ENCODE peak calls at places on chromosome 10, in nine cellular contexts. One of them, this sample, is unnamed.

GRCh38 chr10:61989995-61990760 is 88.7 kb downstream of the ARID5B start:
- DNase-seq in fibroblast of pulmonary artery: no peak
- DNase-seq in brain microvascular endothelial cell: no peak
- DNase-seq in Peyer's patch: no peak
- DNase-seq in fibroblast of lung: no peak
- DNase-seq in upper lobe of left lung: no peak
- DNase-seq in heart left ventricle: no peak
- DNase-seq in left ventricle myocardium inferior: no peak
- DNase-seq in PC-9: no peak
- DNase-seq in this sample: no peak

GRCh38 chr10:67868132-67868531 is 16.3 kb upstream of the SIRT1 start:
- DNase-seq in upper lobe of left lung: no peak
- DNase-seq in PC-9: no peak
- DNase-seq in brain microvascular endothelial cell: no peak
- DNase-seq in fibroblast of lung: no peak
- DNase-seq in Peyer's patch: no peak
- DNase-seq in heart left ventricle: no peak
- DNase-seq in fibroblast of pulmonary artery: no peak
- DNase-seq in left ventricle myocardium inferior: no peak
- DNase-seq in this sample: no peak

GRCh38 chr10:121500591-121501341 is 97.5 kb downstream of the FGFR2 start:
- DNase-seq in brain microvascular endothelial cell: no peak
- DNase-seq in upper lobe of left lung: no peak
- DNase-seq in fibroblast of pulmonary artery: no peak
- DNase-seq in Peyer's patch: no peak
- DNase-seq in PC-9: no peak
- DNase-seq in heart left ventricle: no peak
- DNase-seq in left ventricle myocardium inferior: no peak
- DNase-seq in fibroblast of lung: no peak
- DNase-seq in this sample: no peak

GRCh38 chr10:15210521-15210920 is 42.0 kb upstream of the NMT2 start:
- DNase-seq in brain microvascular endothelial cell: no peak
- DNase-seq in left ventricle myocardium inferior: no peak
- DNase-seq in heart left ventricle: no peak
- DNase-seq in upper lobe of left lung: no peak
- DNase-seq in Peyer's patch: no peak
- DNase-seq in fibroblast of lung: no peak
- DNase-seq in PC-9: no peak
- DNase-seq in fibroblast of pulmonary artery: no peak
- DNase-seq in this sample: no peak

GRCh38 chr10:32348297-32349198 is 1.6 kb upstream of the EPC1 start:
- DNase-seq in Peyer's patch: no peak
- DNase-seq in brain microvascular endothelial cell: no peak
- DNase-seq in heart left ventricle: no peak
- DNase-seq in fibroblast of lung: no peak
- DNase-seq in PC-9: peak
- DNase-seq in upper lobe of left lung: no peak
- DNase-seq in fibroblast of pulmonary artery: no peak
- DNase-seq in left ventricle myocardium inferior: no peak
- DNase-seq in this sample: no peak

GRCh38 chr10:87771871-87772500 is 46.0 kb downstream of the ATAD1 start:
- DNase-seq in heart left ventricle: no peak
- DNase-seq in Peyer's patch: no peak
- DNase-seq in PC-9: no peak
- DNase-seq in brain microvascular endothelial cell: no peak
- DNase-seq in upper lobe of left lung: no peak
- DNase-seq in fibroblast of lung: peak
- DNase-seq in fibroblast of pulmonary artery: peak
- DNase-seq in left ventricle myocardium inferior: no peak
- DNase-seq in this sample: peak

GRCh38 chr10:72257051-72257892 is 16.5 kb upstream of the DDIT4 start:
- DNase-seq in upper lobe of left lung: peak
- DNase-seq in Peyer's patch: no peak
- DNase-seq in heart left ventricle: peak
- DNase-seq in left ventricle myocardium inferior: peak
- DNase-seq in brain microvascular endothelial cell: no peak
- DNase-seq in fibroblast of pulmonary artery: peak
- DNase-seq in PC-9: no peak
- DNase-seq in fibroblast of lung: no peak
- DNase-seq in this sample: peak

GRCh38 chr10:58372630-58373445 is 12.4 kb upstream of the TFAM start:
- DNase-seq in brain microvascular endothelial cell: no peak
- DNase-seq in Peyer's patch: no peak
- DNase-seq in fibroblast of pulmonary artery: no peak
- DNase-seq in upper lobe of left lung: no peak
- DNase-seq in PC-9: no peak
- DNase-seq in heart left ventricle: no peak
- DNase-seq in fibroblast of lung: no peak
- DNase-seq in left ventricle myocardium inferior: no peak
- DNase-seq in this sample: no peak

GRCh38 chr10:15313844-15314243 is 57.2 kb downstream of the FAM171A1 start:
- DNase-seq in upper lobe of left lung: peak
- DNase-seq in Peyer's patch: no peak
- DNase-seq in fibroblast of lung: no peak
- DNase-seq in heart left ventricle: no peak
- DNase-seq in fibroblast of pulmonary artery: peak
- DNase-seq in PC-9: no peak
- DNase-seq in left ventricle myocardium inferior: no peak
- DNase-seq in brain microvascular endothelial cell: peak
- DNase-seq in this sample: peak

GRCh38 chr10:117616179-117616578 is 73.6 kb downstream of the EMX2 start:
- DNase-seq in upper lobe of left lung: no peak
- DNase-seq in fibroblast of lung: no peak
- DNase-seq in brain microvascular endothelial cell: no peak
- DNase-seq in left ventricle myocardium inferior: no peak
- DNase-seq in heart left ventricle: no peak
- DNase-seq in fibroblast of pulmonary artery: no peak
- DNase-seq in PC-9: no peak
- DNase-seq in Peyer's patch: no peak
- DNase-seq in this sample: no peak

GRCh38 chr10:3780056-3780765 is 4.8 kb downstream of the KLF6 start:
- DNase-seq in brain microvascular endothelial cell: peak
- DNase-seq in upper lobe of left lung: no peak
- DNase-seq in left ventricle myocardium inferior: no peak
- DNase-seq in fibroblast of lung: peak
- DNase-seq in heart left ventricle: no peak
- DNase-seq in PC-9: peak
- DNase-seq in Peyer's patch: no peak
- DNase-seq in fibroblast of pulmonary artery: peak
- DNase-seq in this sample: peak

GRCh38 chr10:3778708-3779108 is 6.3 kb downstream of the KLF6 start:
- DNase-seq in Peyer's patch: no peak
- DNase-seq in left ventricle myocardium inferior: no peak
- DNase-seq in fibroblast of pulmonary artery: peak
- DNase-seq in heart left ventricle: no peak
- DNase-seq in brain microvascular endothelial cell: no peak
- DNase-seq in fibroblast of lung: no peak
- DNase-seq in PC-9: no peak
- DNase-seq in upper lobe of left lung: no peak
- DNase-seq in this sample: no peak

GRCh38 chr10:3777876-3778707 is 6.9 kb downstream of the KLF6 start:
- DNase-seq in Peyer's patch: no peak
- DNase-seq in fibroblast of lung: no peak
- DNase-seq in upper lobe of left lung: no peak
- DNase-seq in heart left ventricle: no peak
- DNase-seq in brain microvascular endothelial cell: no peak
- DNase-seq in fibroblast of pulmonary artery: peak
- DNase-seq in PC-9: no peak
- DNase-seq in left ventricle myocardium inferior: no peak
- DNase-seq in this sample: peak

GRCh38 chr10:3780766-3781457 is 4.1 kb downstream of the KLF6 start:
- DNase-seq in left ventricle myocardium inferior: no peak
- DNase-seq in Peyer's patch: no peak
- DNase-seq in fibroblast of pulmonary artery: peak
- DNase-seq in PC-9: no peak
- DNase-seq in heart left ventricle: no peak
- DNase-seq in upper lobe of left lung: no peak
- DNase-seq in fibroblast of lung: no peak
- DNase-seq in brain microvascular endothelial cell: no peak
- DNase-seq in this sample: peak

GRCh38 chr10:3779146-3779707 is 5.8 kb downstream of the KLF6 start:
- DNase-seq in fibroblast of pulmonary artery: peak
- DNase-seq in PC-9: no peak
- DNase-seq in left ventricle myocardium inferior: no peak
- DNase-seq in fibroblast of lung: peak
- DNase-seq in Peyer's patch: no peak
- DNase-seq in brain microvascular endothelial cell: peak
- DNase-seq in upper lobe of left lung: no peak
- DNase-seq in heart left ventricle: no peak
- DNase-seq in this sample: peak
- TF ChIP-seq CTCF in fibroblast of pulmonary artery: no peak
- TF ChIP-seq CTCF in PC-9: no peak
- TF ChIP-seq CTCF in left ventricle myocardium inferior: no peak
- TF ChIP-seq CTCF in fibroblast of lung: no peak
- TF ChIP-seq CTCF in Peyer's patch: no peak
- TF ChIP-seq CTCF in brain microvascular endothelial cell: no peak
- TF ChIP-seq CTCF in upper lobe of left lung: no peak
- TF ChIP-seq CTCF in heart left ventricle: no peak
- TF ChIP-seq CTCF in this sample: no peak

DNA sequence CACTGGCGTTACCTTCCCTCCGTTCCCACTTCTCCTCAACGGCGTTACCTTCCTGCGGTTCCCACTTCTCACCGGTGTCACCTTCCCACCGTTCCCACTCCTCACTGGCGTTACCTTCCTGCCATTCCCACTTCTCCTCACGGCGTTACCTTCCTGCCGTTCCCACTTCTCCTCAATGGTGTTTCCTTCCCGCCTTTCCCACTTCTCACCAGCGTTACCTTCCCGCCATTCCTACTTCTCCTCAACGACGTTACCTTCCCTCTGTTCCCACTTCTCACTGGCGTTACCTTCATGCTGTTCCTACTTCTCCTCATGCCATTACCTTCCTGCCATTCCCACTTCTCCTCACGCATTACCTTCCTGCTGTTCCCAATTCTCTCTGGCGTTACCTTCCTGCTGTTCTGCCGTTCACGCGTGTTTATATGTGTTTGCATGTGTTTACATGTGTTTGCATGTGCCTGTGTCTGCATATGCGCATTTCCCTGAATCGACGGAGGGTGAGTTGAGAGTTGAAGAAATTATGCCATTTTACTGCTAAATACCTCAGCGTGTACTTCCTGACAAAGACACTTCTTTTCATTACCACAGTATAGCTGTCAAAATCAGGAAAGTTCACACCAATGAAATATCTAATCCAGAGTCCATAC is 23.2 kb upstream of the CFAP46 start:
- DNase-seq in left ventricle myocardium inferior: no peak
- DNase-seq in upper lobe of left lung: no peak
- DNase-seq in Peyer's patch: peak
- DNase-seq in fibroblast of pulmonary artery: no peak
- DNase-seq in heart left ventricle: no peak
- DNase-seq in PC-9: no peak
- DNase-seq in fibroblast of lung: no peak
- DNase-seq in brain microvascular endothelial cell: no peak
- DNase-seq in this sample: no peak
- H3K4me3 ChIP-seq in left ventricle myocardium inferior: no peak
- H3K4me3 ChIP-seq in upper lobe of left lung: no peak
- H3K4me3 ChIP-seq in Peyer's patch: no peak
- H3K4me3 ChIP-seq in fibroblast of pulmonary artery: no peak
- H3K4me3 ChIP-seq in heart left ventricle: no peak
- H3K4me3 ChIP-seq in PC-9: no peak
- H3K4me3 ChIP-seq in fibroblast of lung: no peak
- H3K4me3 ChIP-seq in brain microvascular endothelial cell: no peak
- H3K4me3 ChIP-seq in this sample: no peak

DNA sequence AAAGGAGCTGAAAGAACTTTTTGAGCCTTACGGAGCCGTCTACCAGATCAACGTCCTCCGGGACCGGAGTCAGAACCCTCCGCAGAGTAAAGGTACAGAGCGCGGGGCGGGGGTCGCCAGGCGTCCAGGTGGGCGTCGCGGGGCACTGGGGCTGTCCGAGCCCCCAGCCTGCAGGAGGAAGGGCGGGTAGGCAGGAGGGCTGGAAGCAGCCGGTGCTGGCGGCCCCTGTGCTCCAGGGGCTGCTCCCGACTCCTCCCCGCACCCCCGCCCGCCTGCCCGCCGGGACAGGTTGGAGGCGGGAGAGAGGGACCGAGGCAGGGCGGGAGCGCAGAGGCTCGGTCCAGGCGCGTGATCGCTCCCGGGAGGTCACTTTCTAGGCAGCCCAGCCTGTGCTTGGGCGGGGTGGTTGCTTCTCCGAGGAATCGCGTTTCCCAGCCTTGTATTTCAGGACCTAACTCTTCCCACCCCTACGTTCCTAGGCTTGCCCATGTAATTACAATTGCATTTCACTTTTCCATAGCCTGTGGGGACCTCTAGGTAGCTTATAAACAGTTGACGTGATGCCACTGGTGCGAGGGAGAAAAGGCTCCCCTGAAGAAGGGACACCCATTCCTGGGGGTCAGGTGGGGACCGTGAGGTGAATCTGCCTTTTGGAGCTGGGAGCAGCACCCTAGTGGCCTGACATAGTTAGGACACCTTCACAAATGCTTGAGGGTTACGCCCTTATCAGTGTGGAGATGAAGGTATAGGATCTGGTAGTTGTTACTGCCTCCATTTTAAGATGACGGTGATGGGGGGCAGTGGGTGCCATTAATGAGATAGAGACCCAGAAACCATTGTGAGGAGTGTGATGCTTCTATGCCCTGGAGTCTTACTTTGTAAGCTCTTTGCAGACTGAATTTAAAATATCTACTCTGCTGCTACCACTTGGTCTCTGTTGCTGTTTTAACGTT is 148.2 kb downstream of the CELF2 start:
- DNase-seq in PC-9: no peak
- DNase-seq in heart left ventricle: peak
- DNase-seq in brain microvascular endothelial cell: no peak
- DNase-seq in upper lobe of left lung: peak
- DNase-seq in Peyer's patch: peak
- DNase-seq in left ventricle myocardium inferior: peak
- DNase-seq in fibroblast of lung: peak
- DNase-seq in fibroblast of pulmonary artery: peak
- DNase-seq in this sample: peak
- TF ChIP-seq CTCF in PC-9: no peak
- TF ChIP-seq CTCF in heart left ventricle: peak
- TF ChIP-seq CTCF in brain microvascular endothelial cell: peak
- TF ChIP-seq CTCF in upper lobe of left lung: peak
- TF ChIP-seq CTCF in Peyer's patch: peak
- TF ChIP-seq CTCF in left ventricle myocardium inferior: peak
- TF ChIP-seq CTCF in fibroblast of lung: peak
- TF ChIP-seq CTCF in fibroblast of pulmonary artery: peak
- TF ChIP-seq CTCF in this sample: peak

DNA sequence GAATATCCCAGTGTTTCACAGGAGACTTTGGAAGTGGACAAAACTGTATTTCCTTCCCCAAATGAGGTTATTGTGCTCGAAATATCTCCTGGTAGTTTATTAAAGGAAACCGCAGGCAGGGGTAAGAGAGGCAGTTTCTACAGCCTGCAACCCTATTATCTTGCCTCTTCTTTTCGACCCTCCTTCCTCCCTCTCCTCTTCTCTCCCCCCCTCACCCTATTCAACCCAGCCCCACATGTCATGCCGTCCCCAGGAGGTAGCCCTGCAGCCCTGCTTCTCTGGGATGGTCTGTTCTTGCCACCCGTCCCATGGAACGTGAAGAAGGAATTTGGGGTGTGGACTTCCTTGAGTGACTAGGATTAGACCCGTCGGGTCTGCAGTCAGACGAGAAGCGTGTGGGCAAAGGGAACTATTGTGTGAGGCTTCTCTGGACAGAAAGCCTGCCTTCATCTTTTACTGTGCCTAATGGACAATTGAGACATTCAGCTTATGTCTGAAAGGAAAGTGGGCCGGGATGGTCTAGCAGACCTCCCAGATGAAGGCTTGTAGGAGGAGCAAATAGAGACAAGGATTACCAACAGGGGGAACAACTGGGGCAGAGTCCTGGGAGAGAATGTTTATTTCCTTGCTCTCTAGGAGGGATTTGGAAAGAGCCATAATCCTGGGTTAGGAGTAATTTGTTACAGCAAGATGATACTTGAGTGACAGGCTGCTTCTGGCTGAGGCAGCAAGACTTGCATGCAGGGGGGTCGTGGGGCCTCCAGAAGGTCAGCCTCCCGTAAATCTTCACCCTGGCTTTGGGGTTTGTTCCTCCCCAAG is 77.7 kb downstream of the TCF7L2 start:
- DNase-seq in fibroblast of lung: peak
- DNase-seq in Peyer's patch: no peak
- DNase-seq in upper lobe of left lung: no peak
- DNase-seq in PC-9: no peak
- DNase-seq in heart left ventricle: no peak
- DNase-seq in left ventricle myocardium inferior: no peak
- DNase-seq in brain microvascular endothelial cell: no peak
- DNase-seq in fibroblast of pulmonary artery: no peak
- DNase-seq in this sample: no peak
- H3K4me3 ChIP-seq in fibroblast of lung: no peak
- H3K4me3 ChIP-seq in Peyer's patch: no peak
- H3K4me3 ChIP-seq in upper lobe of left lung: no peak
- H3K4me3 ChIP-seq in PC-9: no peak
- H3K4me3 ChIP-seq in heart left ventricle: no peak
- H3K4me3 ChIP-seq in left ventricle myocardium inferior: peak
- H3K4me3 ChIP-seq in brain microvascular endothelial cell: no peak
- H3K4me3 ChIP-seq in fibroblast of pulmonary artery: no peak
- H3K4me3 ChIP-seq in this sample: no peak